ENCODE peak calls at places on chromosomes 4 and X, in five cellular contexts. I, R, L, K and W are unnamed samples.

GRCh38 chr4:56907009-56907408 is 691 bp upstream of the REST start:
- DNase-seq in I (no peak), R (no peak), L (no peak), K (no peak), W (no peak)

GRCh38 chr4:87532907-87533306 is 3.7 kb upstream of the SPARCL1 start:
- DNase-seq in I (no peak), R (no peak), L (no peak), K (no peak), W (no peak)

GRCh38 chrX:44735498-44735897 is 108.3 kb upstream of the DUSP21 start:
- DNase-seq in I (no peak), R (no peak), L (no peak), K (no peak), W (no peak)

GRCh38 chr4:13605330-13605729 is 22.2 kb downstream of the BOD1L1 start:
- DNase-seq in I (no peak), R (no peak), L (no peak), K (no peak), W (no peak)

GRCh38 chr4:163063891-163064290 is 102.8 kb downstream of the NAF1 start:
- DNase-seq in I (no peak), R (no peak), L (no peak), K (no peak), W (no peak)

GRCh38 chr4:19514276-19515070 is 737.2 kb upstream of the SLIT2 start:
- DNase-seq in I (no peak), R (no peak), L (no peak), K (no peak), W (no peak)

GRCh38 chrX:47585273-47585672 is 3.0 kb downstream of the TIMP1 start:
- DNase-seq in I (no peak), R (no peak), L (no peak), K (no peak), W (no peak)

GRCh38 chr4:3114377-3114776 is 39.9 kb downstream of the HTT start:
- DNase-seq in I (no peak), R (no peak), L (no peak), K (no peak), W (peak)

GRCh38 chrX:18075603-18076002 is 145.1 kb downstream of the BEND2 start:
- DNase-seq in I (no peak), R (no peak), L (no peak), K (no peak), W (no peak)

GRCh38 chr4:40525811-40526598 is 103.7 kb downstream of the RBM47 start:
- DNase-seq in I (no peak), R (no peak), L (no peak), K (peak), W (no peak)

GRCh38 chr4:103498161-103499070 is 221.4 kb downstream of the TACR3 start:
- DNase-seq in I (no peak), R (peak), L (no peak), K (no peak), W (no peak)

GRCh38 chr4:56648245-56649151 is 32.6 kb downstream of the HOPX start:
- DNase-seq in I (no peak), R (no peak), L (no peak), K (no peak), W (no peak)

GRCh38 chr4:8912506-8912905 is 40.9 kb upstream of the HMX1 start:
- DNase-seq in I (no peak), R (no peak), L (no peak), K (no peak), W (peak)

GRCh38 chr4:167940217-167940616 is 152.1 kb upstream of the ANXA10 start:
- DNase-seq in I (no peak), R (no peak), L (no peak), K (no peak), W (no peak)

GRCh38 chrX:25219480-25219879 is 203.7 kb upstream of the ARX start:
- DNase-seq in I (no peak), R (no peak), L (no peak), K (no peak), W (no peak)

GRCh38 chrX:70033348-70033747 is 16.4 kb downstream of the AWAT2 start:
- DNase-seq in I (no peak), R (no peak), L (no peak), K (peak), W (no peak)

GRCh38 chr4:27218013-27218412 is 357.4 kb downstream of the STIM2 start:
- DNase-seq in I (no peak), R (no peak), L (no peak), K (no peak), W (no peak)

GRCh38 chr4:129545599-129546278 is 449.8 kb downstream of the C4orf33 start:
- DNase-seq in I (no peak), R (no peak), L (no peak), K (no peak), W (no peak)
- TF ChIP-seq POLR2AphosphoS5 in I (no peak), R (no peak), L (no peak), K (no peak), W (peak)

GRCh38 chr4:111984169-111984873 is 160.9 kb upstream of the FAM241A start:
- DNase-seq in I (no peak), R (no peak), L (no peak), K (no peak), W (no peak)
- TF ChIP-seq CTCF in I (no peak), R (no peak), L (no peak), K (no peak), W (no peak)

DNA sequence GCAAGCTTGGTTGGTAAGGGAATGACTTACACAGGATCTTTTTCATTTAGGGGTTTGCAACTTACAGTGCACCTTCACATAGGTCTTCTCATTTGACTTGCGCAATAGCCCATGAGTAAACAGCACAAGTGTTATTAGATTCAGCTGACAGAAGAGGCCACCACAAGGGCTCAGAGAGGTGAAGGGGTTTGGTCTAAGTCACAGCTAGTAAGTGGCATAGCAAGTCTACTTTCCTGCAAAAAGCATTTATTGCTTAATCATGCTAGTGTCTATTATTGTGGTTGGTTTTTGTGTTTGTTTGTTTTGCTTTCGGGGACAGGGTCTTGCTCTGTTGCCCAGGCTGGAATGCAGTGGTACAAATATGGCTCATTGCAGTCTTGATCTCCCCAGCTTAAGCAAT is 83.3 kb downstream of the SPRY1 start:
- DNase-seq in I (no peak), R (no peak), L (no peak), K (no peak), W (no peak)
- H3K4me3 ChIP-seq in I (no peak), R (no peak), L (no peak), K (no peak), W (no peak)

DNA sequence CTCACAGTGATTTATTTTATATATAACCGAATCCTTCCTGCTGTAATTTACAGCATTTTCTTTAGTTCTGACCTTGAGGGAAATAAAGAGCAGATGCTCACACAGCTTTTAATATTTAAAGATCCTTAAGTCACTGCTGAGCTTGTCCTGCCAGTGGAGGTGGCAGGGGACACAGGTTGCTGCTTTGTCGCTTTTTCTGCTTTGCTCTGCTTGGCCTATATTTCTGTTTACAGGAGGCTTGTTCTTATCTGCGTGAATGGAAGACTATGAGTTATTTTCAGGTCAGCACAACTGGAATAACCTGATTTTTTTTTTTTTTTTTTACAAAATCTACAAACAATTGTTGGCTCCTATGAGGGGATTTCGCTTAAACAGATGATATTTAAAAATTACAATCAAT is 2.3 kb downstream of the TXK start:
- DNase-seq in I (no peak), R (no peak), L (no peak), K (no peak), W (no peak)
- TF ChIP-seq POLR2AphosphoS5 in I (no peak), R (no peak), L (no peak), K (no peak), W (no peak)